ENCODE peak calls at places on chromosomes 16 and 17, in six cellular contexts. S is stomach, U is breast epithelium, D is GM12878, N is K562, K is sigmoid colon. A is an unnamed sample.

GRCh38 chr17:10161392-10161791 is 37.0 kb downstream of the GAS7 start:
- DNase-seq in S (no peak), U (no peak), D (no peak), N (no peak), K (no peak), A (no peak)

GRCh38 chr17:57948555-57949420 is 6.4 kb downstream of the CUEDC1 start:
- DNase-seq in S (no peak), D (no peak), K (peak), U (no peak), N (no peak), A (no peak)

GRCh38 chr16:85166281-85166680 is 54.0 kb upstream of the CIBAR2 start:
- DNase-seq in N (peak), S (no peak), D (no peak), K (no peak), U (no peak), A (no peak)

GRCh38 chr17:30318190-30318589 is 15.7 kb downstream of the TMIGD1 start:
- DNase-seq in N (no peak), S (no peak), U (no peak), D (no peak), K (no peak), A (no peak)

GRCh38 chr17:12070561-12070960 is 49.9 kb downstream of the MAP2K4 start:
- DNase-seq in S (no peak), D (no peak), K (no peak), U (no peak), N (no peak), A (no peak)

GRCh38 chr17:35345926-35346771 is 27.3 kb downstream of the SLFN11 start:
- DNase-seq in D (no peak), K (peak), N (no peak), U (no peak), S (peak), A (peak)

GRCh38 chr16:19137201-19137601 is 23.4 kb downstream of the ITPRIPL2 start:
- DNase-seq in S (no peak), U (no peak), D (no peak), K (no peak), N (no peak), A (no peak)

GRCh38 chr17:39663340-39663687 is 1.8 kb upstream of the TCAP start:
- DNase-seq in D (no peak), S (no peak), N (peak), K (no peak), U (no peak), A (no peak)

GRCh38 chr17:18258356-18259038 is at the start of gene FLII:
- DNase-seq in N (peak), K (peak), U (no peak), D (no peak), S (peak), A (peak)

DNA sequence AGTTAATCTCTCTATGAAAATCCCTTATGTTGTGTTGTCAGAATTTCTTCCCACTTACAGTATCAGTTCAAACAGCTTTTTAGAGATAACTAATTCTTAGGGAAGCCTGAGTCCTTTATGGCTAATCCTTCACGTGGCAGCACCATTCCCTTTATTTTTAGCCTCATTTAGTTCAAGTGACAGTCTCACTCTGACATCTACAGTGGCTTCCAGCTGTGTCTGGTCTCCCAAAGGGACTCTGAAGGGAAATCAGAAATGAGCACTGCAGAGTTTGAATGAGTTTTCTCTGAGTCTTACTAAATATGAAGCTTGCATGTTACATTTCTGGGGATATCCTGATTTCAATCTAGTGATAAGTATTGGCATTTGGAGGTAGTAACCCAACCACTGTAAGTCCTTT is 1104.1 kb downstream of the CDH11 start:
- DNase-seq in D (no peak), U (no peak), K (no peak), N (no peak), S (no peak), A (no peak)
- TF ChIP-seq POLR2AphosphoS5 in D (no peak), U (no peak), K (no peak), N (no peak), S (no peak), A (no peak)

DNA sequence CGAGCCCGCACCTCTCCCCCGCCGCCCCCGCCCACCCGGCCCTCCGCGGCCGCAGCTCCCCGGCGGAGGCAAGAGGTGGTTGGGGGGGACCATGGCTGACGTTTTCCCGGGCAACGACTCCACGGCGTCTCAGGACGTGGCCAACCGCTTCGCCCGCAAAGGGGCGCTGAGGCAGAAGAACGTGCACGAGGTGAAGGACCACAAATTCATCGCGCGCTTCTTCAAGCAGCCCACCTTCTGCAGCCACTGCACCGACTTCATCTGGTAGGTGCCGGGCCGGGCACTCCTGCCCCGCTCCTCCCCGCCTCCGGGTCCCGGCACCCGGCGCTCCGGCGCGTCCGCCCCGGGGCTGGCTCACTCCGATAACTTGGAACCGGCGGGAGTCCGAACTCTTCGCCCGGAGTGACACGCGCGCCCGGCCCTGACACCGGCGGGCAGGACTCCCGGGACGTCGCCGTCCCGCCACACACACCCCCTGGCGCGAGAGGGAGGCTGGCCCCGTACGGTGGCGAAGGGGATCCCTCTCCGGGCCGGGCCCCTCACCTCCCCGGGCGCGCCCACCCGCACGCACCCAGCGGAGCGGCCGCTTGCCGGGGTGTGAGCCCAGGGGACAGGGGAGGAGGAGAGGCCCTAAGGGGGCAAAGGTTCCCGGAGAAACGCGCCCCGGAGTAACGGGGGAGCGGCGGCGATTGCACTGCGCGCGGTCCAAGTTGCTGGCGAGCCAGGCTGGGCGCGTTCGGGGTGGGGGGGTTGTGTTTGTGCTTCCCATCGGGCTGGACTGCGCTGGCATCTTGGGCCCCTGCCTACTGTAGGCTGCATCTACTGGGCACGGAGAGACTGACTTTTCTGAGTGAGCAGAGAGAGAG is 581 bp downstream of the PRKCA start:
- DNase-seq in U (peak), S (peak), D (no peak), N (peak), K (peak), A (peak)
- H3K4me3 ChIP-seq in U (peak), S (peak), D (peak), N (peak), K (peak), A (peak)

GRCh38 chr16:48013476-48013875 is 142.3 kb downstream of the ABCC12 start:
- DNase-seq in N (no peak), S (no peak), D (no peak), K (no peak), U (no peak), A (no peak)

GRCh38 chr16:48011466-48011865 is 144.3 kb downstream of the ABCC12 start:
- DNase-seq in S (no peak), K (no peak), D (no peak), U (no peak), N (no peak), A (no peak)

GRCh38 chr16:48011888-48012658 is 143.7 kb downstream of the ABCC12 start:
- DNase-seq in S (no peak), K (no peak), N (no peak), U (no peak), D (no peak), A (no peak)

GRCh38 chr16:48003226-48003907 is 152.4 kb downstream of the ABCC12 start:
- DNase-seq in K (no peak), U (no peak), N (no peak), D (no peak), S (no peak), A (no peak)

GRCh38 chr16:48008011-48008410 is 147.8 kb downstream of the ABCC12 start:
- DNase-seq in S (no peak), U (no peak), D (no peak), K (no peak), N (no peak), A (no peak)
- TF ChIP-seq POLR2A in S (no peak), U (no peak), D (no peak), K (no peak), N (no peak), A (no peak)

DNA sequence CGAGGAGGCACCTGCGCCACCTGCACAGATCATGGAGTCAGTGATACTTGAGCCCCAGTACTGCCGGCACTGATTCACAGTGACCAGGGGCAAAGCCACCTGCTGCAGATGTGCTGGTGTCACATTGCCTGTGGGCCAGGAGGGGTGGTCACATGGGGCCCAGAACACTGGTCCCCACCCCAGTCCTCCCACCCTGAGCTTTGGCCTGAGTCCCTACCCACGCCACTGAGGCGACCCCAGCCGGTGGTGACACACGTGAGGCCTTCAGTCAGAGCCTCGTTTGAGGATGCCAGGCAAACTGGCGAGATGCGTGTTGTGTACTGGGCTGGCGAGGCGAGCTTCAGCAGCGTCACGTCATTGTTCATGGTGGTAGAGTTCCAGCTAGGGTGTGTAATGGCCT is 1.5 kb downstream of the CTRL start:
- DNase-seq in N (no peak), U (no peak), K (peak), S (no peak), D (no peak), A (no peak)
- TF ChIP-seq POLR2AphosphoS5 in N (no peak), U (no peak), K (no peak), S (no peak), D (no peak), A (no peak)

GRCh38 chr16:28923231-28923587 is 1.8 kb downstream of the RABEP2 start:
- DNase-seq in D (no peak), K (no peak), N (no peak), S (no peak), U (no peak), A (no peak)

GRCh38 chr16:28924399-28924761 is 658 bp downstream of the RABEP2 start:
- DNase-seq in D (no peak), K (no peak), U (no peak), S (no peak), N (no peak), A (peak)

GRCh38 chr16:28925386-28926228 is 569 bp upstream of the RABEP2 start:
- DNase-seq in S (peak), U (peak), N (peak), D (no peak), K (peak), A (no peak)

GRCh38 chr16:28924762-28925385 is at the start of gene RABEP2:
- DNase-seq in K (peak), N (peak), D (no peak), S (peak), U (peak), A (peak)

GRCh38 chr16:28923652-28924398 is 1.2 kb downstream of the RABEP2 start:
- DNase-seq in N (no peak), S (peak), U (no peak), D (peak), K (no peak), A (peak)
- H3K4me3 ChIP-seq in N (no peak), S (peak), U (no peak), D (peak), K (no peak), A (peak)

GRCh38 chr17:43615330-43615729 is 46.4 kb downstream of the MEOX1 start:
- DNase-seq in D (no peak), N (no peak), S (no peak), U (no peak), K (no peak), A (no peak)

GRCh38 chr17:43620147-43620944 is 41.4 kb downstream of the MEOX1 start:
- DNase-seq in D (no peak), U (no peak), S (no peak), N (no peak), K (no peak), A (no peak)

GRCh38 chr17:43615952-43616351 is 45.8 kb downstream of the MEOX1 start:
- DNase-seq in U (no peak), N (no peak), K (no peak), S (no peak), D (no peak), A (no peak)

GRCh38 chr17:43616865-43617264 is 44.9 kb downstream of the MEOX1 start:
- DNase-seq in N (no peak), U (no peak), K (no peak), S (no peak), D (no peak), A (no peak)

DNA sequence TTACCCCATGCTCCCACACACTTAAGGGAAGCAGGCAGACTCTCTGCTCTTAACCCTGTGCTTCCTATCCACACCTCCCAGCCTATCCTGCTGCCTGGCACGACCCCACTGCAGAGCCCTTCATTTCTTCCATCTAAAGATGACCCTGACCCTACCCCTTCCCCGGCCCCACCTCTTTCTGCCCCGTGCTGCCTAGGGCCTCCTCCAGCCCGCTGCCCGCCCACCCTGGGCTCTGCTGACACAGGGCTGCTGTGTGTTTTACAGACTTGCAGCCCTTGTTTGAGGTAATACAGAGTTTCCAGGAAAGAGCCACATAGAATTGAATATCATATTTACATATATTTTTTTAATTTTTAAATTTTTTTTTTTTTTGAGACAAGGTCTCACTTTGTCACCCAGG is 42.0 kb downstream of the MEOX1 start:
- DNase-seq in N (no peak), U (no peak), D (no peak), S (no peak), K (no peak), A (no peak)
- TF ChIP-seq POLR2A in N (no peak), U (no peak), D (no peak), S (no peak), K (no peak), A (no peak)

DNA sequence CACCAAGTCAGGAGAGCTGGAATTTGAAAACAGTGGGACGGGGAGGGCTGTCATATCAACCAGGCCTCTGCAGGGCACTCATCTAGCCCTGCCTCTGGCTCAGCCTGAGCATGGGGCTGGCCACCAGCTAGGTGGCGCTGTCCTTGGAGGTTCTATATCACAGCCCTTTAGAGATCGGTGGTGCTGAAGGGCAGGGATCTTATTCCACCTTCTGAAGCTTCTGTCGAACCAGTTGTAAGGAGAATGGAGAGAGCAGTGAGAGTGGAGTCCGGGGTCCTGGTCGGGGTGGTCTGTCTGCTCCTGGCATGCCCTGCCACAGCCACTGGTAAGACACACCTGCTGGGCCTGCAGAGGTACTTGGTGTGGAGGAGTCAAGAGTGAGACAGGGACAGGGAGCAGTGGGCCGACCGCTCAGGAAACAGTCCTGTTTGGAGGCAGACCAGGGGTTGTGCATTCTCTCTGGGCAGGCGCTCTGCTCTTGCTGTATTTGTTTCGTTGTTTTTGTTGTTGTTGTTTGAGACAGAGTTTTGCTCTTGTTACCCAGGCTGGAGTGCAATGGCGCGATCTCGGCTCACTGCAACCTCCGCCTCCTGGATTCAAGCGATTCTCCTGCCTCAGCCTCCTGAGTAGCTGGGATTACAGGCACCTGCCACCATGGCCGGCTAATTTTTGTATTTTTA is at the start of gene CES3:
- DNase-seq in U (no peak), D (no peak), S (peak), K (no peak), N (peak), A (no peak)
- TF ChIP-seq POLR2AphosphoS5 in U (no peak), D (no peak), S (no peak), K (no peak), N (no peak), A (no peak)

DNA sequence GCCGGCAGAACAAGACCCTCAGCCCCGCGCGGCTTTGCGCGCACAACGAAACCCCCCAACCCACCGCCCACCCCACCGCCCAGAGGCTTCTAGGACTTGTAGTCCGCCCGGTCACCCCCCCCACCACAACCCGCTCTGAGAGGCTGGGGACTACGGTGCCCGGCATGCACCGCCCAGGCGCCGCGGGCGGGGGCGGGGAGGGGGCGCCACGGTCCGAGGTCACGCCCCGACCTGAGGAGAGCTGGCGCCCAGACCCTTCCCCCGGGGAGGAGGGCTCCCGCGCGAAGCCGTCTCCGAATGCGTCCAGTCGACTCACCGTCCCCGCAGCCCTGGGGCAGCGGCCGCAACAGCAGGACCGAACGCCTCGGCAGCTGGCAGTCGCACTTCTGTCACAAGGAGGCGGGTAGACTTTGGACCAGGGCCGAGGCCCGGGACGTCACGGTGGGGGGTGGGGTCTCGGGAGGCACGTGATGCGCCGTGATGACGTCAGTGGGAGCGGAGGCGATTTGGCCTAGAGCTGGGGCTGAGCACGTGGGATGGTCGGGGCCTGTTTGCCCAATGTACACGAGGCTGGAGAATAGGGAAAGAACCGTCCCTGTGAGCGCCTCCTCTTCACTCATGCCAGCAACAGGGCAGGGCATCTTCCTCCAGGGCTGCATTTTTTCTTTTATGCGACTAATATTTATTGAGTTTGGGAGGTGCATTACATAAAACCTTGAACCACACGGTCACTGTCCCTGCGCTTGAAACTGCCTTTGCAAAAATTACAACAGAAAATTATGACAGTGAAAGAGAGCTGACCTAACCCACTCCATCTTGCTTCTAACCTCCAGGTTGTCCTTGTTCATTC is at the start of gene CDIP1:
- DNase-seq in D (peak), S (peak), K (peak), U (peak), N (peak), A (peak)
- H3K4me3 ChIP-seq in D (peak), S (peak), K (peak), U (peak), N (no peak), A (peak)

DNA sequence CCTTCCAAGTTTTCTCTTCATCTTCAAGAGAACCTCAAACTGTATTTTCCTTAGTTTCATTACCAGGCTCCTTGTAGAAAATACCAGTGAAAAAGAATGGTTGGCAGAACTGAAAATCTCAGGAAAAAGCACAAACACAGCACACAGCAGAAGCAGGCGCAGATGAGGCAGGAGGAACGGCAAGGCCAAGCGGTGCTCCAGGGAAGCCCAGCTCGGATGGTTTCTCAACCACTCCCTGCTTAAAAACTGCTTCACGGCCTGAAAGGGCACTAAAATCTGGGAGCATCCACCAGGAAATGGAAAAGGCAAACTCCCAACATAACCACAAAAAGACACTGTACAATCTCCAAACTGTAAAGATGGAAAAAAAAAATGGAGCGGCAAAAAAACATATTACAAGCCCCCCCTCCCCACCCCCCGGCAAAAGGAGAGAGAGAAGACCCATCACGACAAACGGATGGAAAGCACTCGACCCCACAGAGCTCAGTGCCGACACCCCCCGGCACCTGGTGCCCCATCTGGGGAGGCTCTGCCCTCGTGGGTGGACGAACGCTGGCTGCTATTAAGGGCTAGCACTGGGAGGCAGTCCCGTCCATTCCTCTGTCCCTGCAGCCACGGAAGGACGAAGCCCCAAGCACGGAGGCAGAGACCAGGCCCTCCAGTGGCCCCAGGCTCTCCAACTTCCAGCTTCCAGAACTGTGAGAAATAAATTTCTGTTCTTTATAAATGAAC is 127.5 kb downstream of the ZNF778 start:
- DNase-seq in S (no peak), K (no peak), N (no peak), U (no peak), D (no peak), A (no peak)
- TF ChIP-seq POLR2A in S (no peak), K (no peak), N (no peak), U (no peak), D (no peak), A (no peak)

A was measured in spleen.